ENCODE peak calls at places on chromosomes 13 and 19, in eight cellular contexts. One of them, this sample, is unnamed.
A peak's percentile ranks its signal among the peaks of the same experiment; 100 is the strongest.

GRCh38 chr13:51935326-51936171 is 73.8 kb downstream of the CCDC70 start:
- DNase-seq in PC-3: peak; percentile 44
- DNase-seq in Peyer's patch: peak; percentile 65
- DNase-seq in bronchial epithelial cell: peak; percentile 20
- DNase-seq in astrocyte: no peak
- DNase-seq in A673: peak; percentile 51
- DNase-seq in cardiac muscle cell: peak; percentile 31
- DNase-seq in adrenal gland: no peak
- DNase-seq in this sample: no peak

GRCh38 chr13:31045621-31046081 is 113.2 kb downstream of the TEX26 start:
- DNase-seq in bronchial epithelial cell: peak; percentile 97
- DNase-seq in A673: peak; percentile 90
- DNase-seq in Peyer's patch: peak; percentile 83
- DNase-seq in cardiac muscle cell: no peak
- DNase-seq in PC-3: peak; percentile 93
- DNase-seq in astrocyte: peak; percentile 95
- DNase-seq in adrenal gland: peak; percentile 63
- DNase-seq in this sample: peak; percentile 93

GRCh38 chr19:38736036-38736412 is 8.2 kb downstream of the CAPN12 start:
- DNase-seq in A673: no peak
- DNase-seq in cardiac muscle cell: peak; percentile 75
- DNase-seq in adrenal gland: peak; percentile 68
- DNase-seq in bronchial epithelial cell: no peak
- DNase-seq in Peyer's patch: peak; percentile 80
- DNase-seq in PC-3: peak; percentile 39
- DNase-seq in astrocyte: no peak
- DNase-seq in this sample: no peak

GRCh38 chr19:13843104-13843921 is 33.6 kb upstream of the NANOS3 start:
- DNase-seq in adrenal gland: peak; percentile 64
- DNase-seq in A673: peak; percentile 65
- DNase-seq in cardiac muscle cell: peak; percentile 42
- DNase-seq in PC-3: peak; percentile 92
- DNase-seq in bronchial epithelial cell: peak; percentile 92
- DNase-seq in Peyer's patch: peak; percentile 70
- DNase-seq in astrocyte: no peak
- DNase-seq in this sample: no peak

GRCh38 chr13:48567521-48568331 is 34.8 kb upstream of the RCBTB2 start:
- DNase-seq in Peyer's patch: no peak
- DNase-seq in PC-3: no peak
- DNase-seq in adrenal gland: peak; percentile 62
- DNase-seq in bronchial epithelial cell: peak; percentile 17
- DNase-seq in cardiac muscle cell: no peak
- DNase-seq in A673: no peak
- DNase-seq in astrocyte: no peak
- DNase-seq in this sample: no peak

GRCh38 chr13:51959773-51960172 is 51.5 kb downstream of the ATP7B start:
- DNase-seq in adrenal gland: no peak
- DNase-seq in A673: no peak
- DNase-seq in PC-3: no peak
- DNase-seq in Peyer's patch: peak; percentile 69
- DNase-seq in cardiac muscle cell: no peak
- DNase-seq in astrocyte: no peak
- DNase-seq in bronchial epithelial cell: no peak
- DNase-seq in this sample: no peak

GRCh38 chr19:10620786-10621185 is 4.6 kb upstream of the SLC44A2 start:
- DNase-seq in astrocyte: no peak
- DNase-seq in A673: no peak
- DNase-seq in PC-3: peak; percentile 17
- DNase-seq in Peyer's patch: no peak
- DNase-seq in bronchial epithelial cell: peak; percentile 30
- DNase-seq in cardiac muscle cell: no peak
- DNase-seq in adrenal gland: no peak
- DNase-seq in this sample: no peak

GRCh38 chr13:94712812-94713555 is 639 bp upstream of the SOX21 start:
- DNase-seq in adrenal gland: no peak
- DNase-seq in A673: peak; percentile 44
- DNase-seq in bronchial epithelial cell: no peak
- DNase-seq in cardiac muscle cell: peak; percentile 72
- DNase-seq in Peyer's patch: no peak
- DNase-seq in PC-3: peak; percentile 74
- DNase-seq in astrocyte: peak; percentile 60
- DNase-seq in this sample: no peak

GRCh38 chr13:75202981-75203380 is 279.0 kb downstream of the TBC1D4 start:
- DNase-seq in bronchial epithelial cell: no peak
- DNase-seq in adrenal gland: no peak
- DNase-seq in A673: no peak
- DNase-seq in Peyer's patch: no peak
- DNase-seq in PC-3: no peak
- DNase-seq in astrocyte: no peak
- DNase-seq in cardiac muscle cell: no peak
- DNase-seq in this sample: no peak

GRCh38 chr13:73908809-73909208 is 225.4 kb downstream of the KLF12 start:
- DNase-seq in astrocyte: no peak
- DNase-seq in Peyer's patch: no peak
- DNase-seq in cardiac muscle cell: no peak
- DNase-seq in adrenal gland: no peak
- DNase-seq in bronchial epithelial cell: no peak
- DNase-seq in A673: no peak
- DNase-seq in PC-3: no peak
- DNase-seq in this sample: no peak

GRCh38 chr19:44509478-44509877 is 9.2 kb upstream of the ZNF180 start:
- DNase-seq in adrenal gland: no peak
- DNase-seq in A673: no peak
- DNase-seq in Peyer's patch: no peak
- DNase-seq in bronchial epithelial cell: no peak
- DNase-seq in astrocyte: no peak
- DNase-seq in cardiac muscle cell: no peak
- DNase-seq in PC-3: no peak
- DNase-seq in this sample: no peak

GRCh38 chr19:46404039-46404883 is 9.1 kb downstream of the CCDC8 start:
- DNase-seq in adrenal gland: no peak
- DNase-seq in A673: peak; percentile 71
- DNase-seq in cardiac muscle cell: peak; percentile 76
- DNase-seq in astrocyte: peak; percentile 33
- DNase-seq in Peyer's patch: peak; percentile 73
- DNase-seq in bronchial epithelial cell: no peak
- DNase-seq in PC-3: peak; percentile 37
- DNase-seq in this sample: no peak

GRCh38 chr13:40061466-40062450 is 406.3 kb downstream of the COG6 start:
- DNase-seq in bronchial epithelial cell: peak; percentile 70
- DNase-seq in cardiac muscle cell: no peak
- DNase-seq in PC-3: no peak
- DNase-seq in Peyer's patch: no peak
- DNase-seq in astrocyte: peak; percentile 71
- DNase-seq in A673: no peak
- DNase-seq in adrenal gland: no peak
- DNase-seq in this sample: no peak

GRCh38 chr19:1631557-1632100 is 20.8 kb downstream of the TCF3 start:
- DNase-seq in cardiac muscle cell: no peak
- DNase-seq in bronchial epithelial cell: no peak
- DNase-seq in astrocyte: no peak
- DNase-seq in Peyer's patch: no peak
- DNase-seq in A673: no peak
- DNase-seq in adrenal gland: no peak
- DNase-seq in PC-3: no peak
- DNase-seq in this sample: no peak

GRCh38 chr19:1627194-1627593 is 21.9 kb upstream of the UQCR11 start:
- DNase-seq in bronchial epithelial cell: no peak
- DNase-seq in Peyer's patch: no peak
- DNase-seq in astrocyte: no peak
- DNase-seq in cardiac muscle cell: no peak
- DNase-seq in PC-3: no peak
- DNase-seq in adrenal gland: no peak
- DNase-seq in A673: no peak
- DNase-seq in this sample: no peak

GRCh38 chr19:1630012-1630411 is 22.4 kb downstream of the TCF3 start:
- DNase-seq in astrocyte: no peak
- DNase-seq in adrenal gland: no peak
- DNase-seq in A673: no peak
- DNase-seq in PC-3: no peak
- DNase-seq in Peyer's patch: no peak
- DNase-seq in cardiac muscle cell: no peak
- DNase-seq in bronchial epithelial cell: no peak
- DNase-seq in this sample: no peak

GRCh38 chr19:1630811-1631210 is 21.6 kb downstream of the TCF3 start:
- DNase-seq in Peyer's patch: no peak
- DNase-seq in cardiac muscle cell: no peak
- DNase-seq in adrenal gland: no peak
- DNase-seq in bronchial epithelial cell: no peak
- DNase-seq in PC-3: no peak
- DNase-seq in astrocyte: no peak
- DNase-seq in A673: no peak
- DNase-seq in this sample: no peak

GRCh38 chr19:1629256-1629808 is 23.1 kb downstream of the TCF3 start:
- DNase-seq in A673: no peak
- DNase-seq in Peyer's patch: no peak
- DNase-seq in adrenal gland: no peak
- DNase-seq in bronchial epithelial cell: no peak
- DNase-seq in PC-3: no peak
- DNase-seq in cardiac muscle cell: no peak
- DNase-seq in astrocyte: no peak
- DNase-seq in this sample: no peak
- H3K36me3 ChIP-seq in A673: peaks cover 63% of the 10 kb centered on the region
- H3K36me3 ChIP-seq in Peyer's patch: no peaks in the 10 kb centered on the region
- H3K36me3 ChIP-seq in adrenal gland: peaks cover 4% of the 10 kb centered on the region
- H3K36me3 ChIP-seq in bronchial epithelial cell: peaks cover 22% of the 10 kb centered on the region
- H3K36me3 ChIP-seq in PC-3: no peaks in the 10 kb centered on the region
- H3K36me3 ChIP-seq in cardiac muscle cell: peaks cover 5% of the 10 kb centered on the region
- H3K36me3 ChIP-seq in astrocyte: no peaks in the 10 kb centered on the region
- H3K36me3 ChIP-seq in this sample: peaks cover 28% of the 10 kb centered on the region

GRCh38 chr19:1700733-1701663 is 48.6 kb upstream of the TCF3 start:
- DNase-seq in adrenal gland: no peak
- DNase-seq in cardiac muscle cell: no peak
- DNase-seq in astrocyte: no peak
- DNase-seq in bronchial epithelial cell: no peak
- DNase-seq in Peyer's patch: no peak
- DNase-seq in A673: no peak
- DNase-seq in PC-3: no peak
- DNase-seq in this sample: no peak

GRCh38 chr19:1698636-1699035 is 46.2 kb upstream of the TCF3 start:
- DNase-seq in cardiac muscle cell: no peak
- DNase-seq in adrenal gland: no peak
- DNase-seq in PC-3: no peak
- DNase-seq in astrocyte: no peak
- DNase-seq in A673: no peak
- DNase-seq in Peyer's patch: no peak
- DNase-seq in bronchial epithelial cell: no peak
- DNase-seq in this sample: no peak

GRCh38 chr19:1699998-1700732 is 47.8 kb upstream of the TCF3 start:
- DNase-seq in A673: no peak
- DNase-seq in adrenal gland: no peak
- DNase-seq in Peyer's patch: no peak
- DNase-seq in PC-3: no peak
- DNase-seq in astrocyte: no peak
- DNase-seq in bronchial epithelial cell: no peak
- DNase-seq in cardiac muscle cell: no peak
- DNase-seq in this sample: no peak

GRCh38 chr19:1704339-1704738 is 49.0 kb upstream of the ONECUT3 start:
- DNase-seq in A673: no peak
- DNase-seq in bronchial epithelial cell: no peak
- DNase-seq in Peyer's patch: no peak
- DNase-seq in PC-3: no peak
- DNase-seq in adrenal gland: no peak
- DNase-seq in astrocyte: no peak
- DNase-seq in cardiac muscle cell: no peak
- DNase-seq in this sample: no peak

GRCh38 chr19:1699386-1699785 is 47.0 kb upstream of the TCF3 start:
- DNase-seq in A673: no peak
- DNase-seq in PC-3: no peak
- DNase-seq in cardiac muscle cell: no peak
- DNase-seq in Peyer's patch: no peak
- DNase-seq in adrenal gland: no peak
- DNase-seq in astrocyte: no peak
- DNase-seq in bronchial epithelial cell: no peak
- DNase-seq in this sample: no peak
- H3K27me3 ChIP-seq in A673: peaks cover 25% of the 10 kb centered on the region
- H3K27me3 ChIP-seq in PC-3: peaks cover 21% of the 10 kb centered on the region
- H3K27me3 ChIP-seq in cardiac muscle cell: peaks cover 23% of the 10 kb centered on the region
- H3K27me3 ChIP-seq in Peyer's patch: peaks cover 17% of the 10 kb centered on the region
- H3K27me3 ChIP-seq in adrenal gland: peaks cover 31% of the 10 kb centered on the region
- H3K27me3 ChIP-seq in astrocyte: peaks cover 7% of the 10 kb centered on the region
- H3K27me3 ChIP-seq in bronchial epithelial cell: peaks cover 13% of the 10 kb centered on the region
- H3K27me3 ChIP-seq in this sample: peaks cover 19% of the 10 kb centered on the region

GRCh38 chr19:27974082-27974513 is 1238.9 kb downstream of the UQCRFS1 start:
- DNase-seq in adrenal gland: peak; percentile 53
- DNase-seq in cardiac muscle cell: peak; percentile 63
- DNase-seq in bronchial epithelial cell: peak; percentile 0
- DNase-seq in astrocyte: peak; percentile 41
- DNase-seq in Peyer's patch: no peak
- DNase-seq in A673: peak; percentile 30
- DNase-seq in PC-3: peak; percentile 7
- DNase-seq in this sample: peak; percentile 4
- TF ChIP-seq CTCF in adrenal gland: peak; percentile 71
- TF ChIP-seq CTCF in cardiac muscle cell: peak; percentile 59
- TF ChIP-seq CTCF in bronchial epithelial cell: peak; percentile 29
- TF ChIP-seq CTCF in astrocyte: peak; percentile 93
- TF ChIP-seq CTCF in Peyer's patch: no peak
- TF ChIP-seq CTCF in A673: peak; percentile 46
- TF ChIP-seq CTCF in PC-3: peak; percentile 53
- TF ChIP-seq CTCF in this sample: peak; percentile 78

GRCh38 chr19:55637534-55637933 is 3.3 kb upstream of the ZNF580 start:
- DNase-seq in A673: no peak
- DNase-seq in adrenal gland: no peak
- DNase-seq in Peyer's patch: no peak
- DNase-seq in PC-3: no peak
- DNase-seq in astrocyte: no peak
- DNase-seq in bronchial epithelial cell: no peak
- DNase-seq in cardiac muscle cell: no peak
- DNase-seq in this sample: no peak

GRCh38 chr19:55636723-55637122 is 4.1 kb upstream of the ZNF580 start:
- DNase-seq in A673: no peak
- DNase-seq in astrocyte: no peak
- DNase-seq in cardiac muscle cell: no peak
- DNase-seq in PC-3: no peak
- DNase-seq in Peyer's patch: no peak
- DNase-seq in bronchial epithelial cell: no peak
- DNase-seq in adrenal gland: no peak
- DNase-seq in this sample: no peak

GRCh38 chr19:55635856-55636440 is 4.9 kb upstream of the ZNF580 start:
- DNase-seq in adrenal gland: no peak
- DNase-seq in PC-3: no peak
- DNase-seq in astrocyte: no peak
- DNase-seq in cardiac muscle cell: no peak
- DNase-seq in A673: no peak
- DNase-seq in bronchial epithelial cell: no peak
- DNase-seq in Peyer's patch: no peak
- DNase-seq in this sample: no peak

GRCh38 chr19:55633866-55634265 is 6.9 kb upstream of the ZNF580 start:
- DNase-seq in bronchial epithelial cell: no peak
- DNase-seq in PC-3: no peak
- DNase-seq in Peyer's patch: no peak
- DNase-seq in astrocyte: no peak
- DNase-seq in A673: no peak
- DNase-seq in adrenal gland: no peak
- DNase-seq in cardiac muscle cell: no peak
- DNase-seq in this sample: no peak

DNA sequence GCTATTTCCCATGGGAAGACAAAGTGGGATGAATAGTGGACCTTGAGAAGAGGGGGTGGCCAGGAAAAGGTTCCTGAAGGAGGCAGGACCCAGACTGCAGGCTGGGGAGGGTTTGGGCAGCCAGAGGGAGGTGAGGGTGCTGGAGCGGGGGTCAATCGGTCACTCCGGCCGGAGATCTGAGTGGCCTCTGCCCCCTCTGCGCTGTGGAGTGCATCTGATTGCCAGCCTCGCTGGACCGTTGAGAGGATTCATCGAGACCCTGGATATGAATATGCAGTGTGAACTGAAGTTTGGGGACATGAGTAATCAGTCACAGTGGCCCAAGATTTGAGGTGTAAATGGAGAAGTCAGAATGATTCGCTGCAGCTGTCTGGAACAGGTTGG is 5.5 kb upstream of the ZNF580 start:
- DNase-seq in PC-3: no peak
- DNase-seq in bronchial epithelial cell: no peak
- DNase-seq in Peyer's patch: no peak
- DNase-seq in adrenal gland: no peak
- DNase-seq in cardiac muscle cell: no peak
- DNase-seq in A673: no peak
- DNase-seq in astrocyte: no peak
- DNase-seq in this sample: no peak
- H3K36me3 ChIP-seq in PC-3: no peaks in the 10 kb centered on the region
- H3K36me3 ChIP-seq in bronchial epithelial cell: no peaks in the 10 kb centered on the region
- H3K36me3 ChIP-seq in Peyer's patch: no peaks in the 10 kb centered on the region
- H3K36me3 ChIP-seq in adrenal gland: no peaks in the 10 kb centered on the region
- H3K36me3 ChIP-seq in cardiac muscle cell: no peaks in the 10 kb centered on the region
- H3K36me3 ChIP-seq in A673: no peaks in the 10 kb centered on the region
- H3K36me3 ChIP-seq in astrocyte: no peaks in the 10 kb centered on the region
- H3K36me3 ChIP-seq in this sample: no peaks in the 10 kb centered on the region